ENCODE peak calls at places on chromosomes 2 and 18, in four cellular contexts. One of them, this sample, is unnamed.

GRCh38 chr2:192026064-192026715 is 168.5 kb downstream of the TMEFF2 start:
- DNase-seq in HepG2: no peak
- DNase-seq in K562: no peak
- DNase-seq in GM12878: no peak
- DNase-seq in this sample: no peak

GRCh38 chr2:109538551-109538950 is 75.2 kb downstream of the SEPTIN10 start:
- DNase-seq in HepG2: no peak
- DNase-seq in K562: no peak
- DNase-seq in GM12878: no peak
- DNase-seq in this sample: no peak

GRCh38 chr18:49459404-49460171 is 857 bp downstream of the DYM start:
- DNase-seq in HepG2: no peak
- DNase-seq in K562: peak; percentile 19
- DNase-seq in GM12878: no peak
- DNase-seq in this sample: peak; percentile 33

GRCh38 chr2:218217366-218218309 is 649 bp downstream of the ARPC2 start:
- DNase-seq in HepG2: peak; percentile 18
- DNase-seq in K562: peak; percentile 36
- DNase-seq in GM12878: no peak
- DNase-seq in this sample: peak; percentile 11

GRCh38 chr2:59277656-59278055 is 1036.5 kb upstream of the FANCL start:
- DNase-seq in HepG2: no peak
- DNase-seq in K562: no peak
- DNase-seq in GM12878: no peak
- DNase-seq in this sample: no peak

GRCh38 chr2:2057125-2057721 is 273.9 kb downstream of the MYT1L start:
- DNase-seq in HepG2: no peak
- DNase-seq in K562: peak; percentile 62
- DNase-seq in GM12878: no peak
- DNase-seq in this sample: no peak

GRCh38 chr2:116911520-116911919 is 903.0 kb upstream of the DDX18 start:
- DNase-seq in HepG2: no peak
- DNase-seq in K562: no peak
- DNase-seq in GM12878: no peak
- DNase-seq in this sample: no peak

GRCh38 chr18:11861583-11862288 is 10.5 kb downstream of the CHMP1B start:
- DNase-seq in HepG2: peak; percentile 66
- DNase-seq in K562: no peak
- DNase-seq in GM12878: no peak
- DNase-seq in this sample: no peak

GRCh38 chr18:77448046-77448445 is 198.4 kb downstream of the GALR1 start:
- DNase-seq in HepG2: no peak
- DNase-seq in K562: no peak
- DNase-seq in GM12878: no peak
- DNase-seq in this sample: no peak

GRCh38 chr2:99340669-99341236 is 3.6 kb downstream of the EIF5B start:
- DNase-seq in HepG2: peak; percentile 23
- DNase-seq in K562: peak; percentile 16
- DNase-seq in GM12878: no peak
- DNase-seq in this sample: no peak

GRCh38 chr18:67217551-67218166 is 298.9 kb downstream of the DSEL start:
- DNase-seq in HepG2: peak; percentile 39
- DNase-seq in K562: peak; percentile 44
- DNase-seq in GM12878: no peak
- DNase-seq in this sample: peak; percentile 58

GRCh38 chr2:23021311-23022120 is 363.5 kb upstream of the KLHL29 start:
- DNase-seq in HepG2: no peak
- DNase-seq in K562: no peak
- DNase-seq in GM12878: no peak
- DNase-seq in this sample: no peak

GRCh38 chr18:47413327-47413726 is 161.9 kb upstream of the SKOR2 start:
- DNase-seq in HepG2: no peak
- DNase-seq in K562: no peak
- DNase-seq in GM12878: no peak
- DNase-seq in this sample: no peak

GRCh38 chr2:179909845-179910734 is 48.7 kb upstream of the ZNF385B start:
- DNase-seq in HepG2: no peak
- DNase-seq in K562: no peak
- DNase-seq in GM12878: no peak
- DNase-seq in this sample: no peak

GRCh38 chr18:32769242-32770180 is 3.3 kb downstream of the KLHL14 start:
- DNase-seq in HepG2: peak; percentile 82
- DNase-seq in K562: no peak
- DNase-seq in GM12878: no peak
- DNase-seq in this sample: peak; percentile 48

GRCh38 chr2:75570948-75571729 is 10.4 kb upstream of the EVA1A start:
- DNase-seq in HepG2: peak; percentile 96
- DNase-seq in K562: no peak
- DNase-seq in GM12878: no peak
- DNase-seq in this sample: no peak

GRCh38 chr2:3982160-3982559 is 278.8 kb downstream of the DCDC2C start:
- DNase-seq in HepG2: no peak
- DNase-seq in K562: no peak
- DNase-seq in GM12878: no peak
- DNase-seq in this sample: no peak

GRCh38 chr2:133266926-133267590 is 301.2 kb downstream of the NCKAP5 start:
- DNase-seq in HepG2: no peak
- DNase-seq in K562: no peak
- DNase-seq in GM12878: no peak
- DNase-seq in this sample: peak; percentile 66

GRCh38 chr18:48781041-48781989 is 169.4 kb downstream of the SMAD7 start:
- DNase-seq in HepG2: peak; percentile 92
- DNase-seq in K562: peak; percentile 96
- DNase-seq in GM12878: no peak
- DNase-seq in this sample: peak; percentile 91

GRCh38 chr2:133833746-133834145 is 265.5 kb upstream of the NCKAP5 start:
- DNase-seq in HepG2: no peak
- DNase-seq in K562: no peak
- DNase-seq in GM12878: no peak
- DNase-seq in this sample: no peak

GRCh38 chr2:56333812-56334485 is 150.2 kb downstream of the CCDC85A start:
- DNase-seq in HepG2: no peak
- DNase-seq in K562: no peak
- DNase-seq in GM12878: no peak
- DNase-seq in this sample: no peak

GRCh38 chr2:18154259-18154658 is 275.8 kb downstream of the KCNS3 start:
- DNase-seq in HepG2: no peak
- DNase-seq in K562: no peak
- DNase-seq in GM12878: no peak
- DNase-seq in this sample: no peak

GRCh38 chr18:42915240-42915791 is 200.2 kb downstream of the RIT2 start:
- DNase-seq in HepG2: no peak
- DNase-seq in K562: no peak
- DNase-seq in GM12878: no peak
- DNase-seq in this sample: no peak

GRCh38 chr2:164046040-164046439 is 310.2 kb upstream of the FIGN start:
- DNase-seq in HepG2: peak; percentile 7
- DNase-seq in K562: no peak
- DNase-seq in GM12878: no peak
- DNase-seq in this sample: no peak

GRCh38 chr18:77250926-77251729 is 1.5 kb downstream of the GALR1 start:
- DNase-seq in HepG2: no peak
- DNase-seq in K562: no peak
- DNase-seq in GM12878: no peak
- DNase-seq in this sample: peak; percentile 24

GRCh38 chr2:188382107-188382506 is 90.4 kb downstream of the GULP1 start:
- DNase-seq in HepG2: no peak
- DNase-seq in K562: no peak
- DNase-seq in GM12878: no peak
- DNase-seq in this sample: no peak

GRCh38 chr2:237383991-237384671 is 29.8 kb downstream of the COL6A3 start:
- DNase-seq in HepG2: no peak
- DNase-seq in K562: no peak
- DNase-seq in GM12878: no peak
- DNase-seq in this sample: no peak

GRCh38 chr2:10267551-10268465 is 34.9 kb upstream of the HPCAL1 start:
- DNase-seq in HepG2: peak; percentile 38
- DNase-seq in K562: no peak
- DNase-seq in GM12878: no peak
- DNase-seq in this sample: no peak

GRCh38 chr2:15650616-15651366 is 59.1 kb downstream of the DDX1 start:
- DNase-seq in HepG2: no peak
- DNase-seq in K562: no peak
- DNase-seq in GM12878: no peak
- DNase-seq in this sample: no peak

GRCh38 chr2:45459860-45460259 is 151.2 kb downstream of the SRBD1 start:
- DNase-seq in HepG2: no peak
- DNase-seq in K562: no peak
- DNase-seq in GM12878: no peak
- DNase-seq in this sample: no peak

GRCh38 chr2:45457211-45457945 is 153.7 kb downstream of the SRBD1 start:
- DNase-seq in HepG2: no peak
- DNase-seq in K562: no peak
- DNase-seq in GM12878: no peak
- DNase-seq in this sample: no peak

GRCh38 chr2:45460825-45461224 is 150.2 kb downstream of the SRBD1 start:
- DNase-seq in HepG2: no peak
- DNase-seq in K562: no peak
- DNase-seq in GM12878: no peak
- DNase-seq in this sample: no peak

DNA sequence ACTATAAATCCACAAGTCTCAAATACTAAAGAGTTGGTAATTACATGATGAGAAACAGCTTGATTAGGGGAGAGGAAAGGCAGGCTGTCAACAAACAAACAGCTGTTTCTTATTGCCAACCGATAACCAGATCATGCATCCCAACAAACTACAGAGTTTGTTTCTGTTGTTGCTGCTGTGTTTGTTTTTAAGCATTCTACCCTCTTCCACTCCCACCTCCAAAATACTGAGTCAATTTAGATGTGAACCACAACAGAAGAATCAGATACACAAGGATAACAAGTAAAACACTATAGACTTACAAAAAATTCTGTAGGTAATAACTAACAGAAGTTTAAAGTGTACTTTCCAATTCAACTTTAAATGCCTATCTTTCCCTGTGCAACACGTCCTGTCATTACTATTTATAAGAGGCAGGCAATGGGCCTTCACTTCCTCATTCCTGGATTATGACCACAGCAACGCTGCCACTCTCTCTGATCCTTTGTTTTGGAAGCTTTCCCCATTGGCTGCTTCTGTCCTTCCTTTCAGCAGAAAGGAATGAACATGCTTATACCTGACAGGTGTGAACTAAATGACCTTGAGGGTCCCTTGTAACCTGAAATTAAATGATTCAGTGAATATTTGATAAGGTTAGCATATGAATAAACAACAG is 152.0 kb downstream of the SRBD1 start:
- DNase-seq in HepG2: peak; percentile 19
- DNase-seq in K562: peak; percentile 24
- DNase-seq in GM12878: no peak
- DNase-seq in this sample: no peak
- TF ChIP-seq NFIC in HepG2: no peak
- TF ChIP-seq NFIC in K562: no peak
- TF ChIP-seq NFIC in GM12878: no peak
- TF ChIP-seq NFIC in this sample: no peak

GRCh38 chr2:209614630-209615369 is 156.8 kb upstream of the UNC80 start:
- DNase-seq in HepG2: no peak
- DNase-seq in K562: no peak
- DNase-seq in GM12878: no peak
- DNase-seq in this sample: no peak
- TF ChIP-seq USF2 in HepG2: no peak
- TF ChIP-seq USF2 in K562: no peak
- TF ChIP-seq USF2 in GM12878: no peak
- TF ChIP-seq USF2 in this sample: no peak

DNA sequence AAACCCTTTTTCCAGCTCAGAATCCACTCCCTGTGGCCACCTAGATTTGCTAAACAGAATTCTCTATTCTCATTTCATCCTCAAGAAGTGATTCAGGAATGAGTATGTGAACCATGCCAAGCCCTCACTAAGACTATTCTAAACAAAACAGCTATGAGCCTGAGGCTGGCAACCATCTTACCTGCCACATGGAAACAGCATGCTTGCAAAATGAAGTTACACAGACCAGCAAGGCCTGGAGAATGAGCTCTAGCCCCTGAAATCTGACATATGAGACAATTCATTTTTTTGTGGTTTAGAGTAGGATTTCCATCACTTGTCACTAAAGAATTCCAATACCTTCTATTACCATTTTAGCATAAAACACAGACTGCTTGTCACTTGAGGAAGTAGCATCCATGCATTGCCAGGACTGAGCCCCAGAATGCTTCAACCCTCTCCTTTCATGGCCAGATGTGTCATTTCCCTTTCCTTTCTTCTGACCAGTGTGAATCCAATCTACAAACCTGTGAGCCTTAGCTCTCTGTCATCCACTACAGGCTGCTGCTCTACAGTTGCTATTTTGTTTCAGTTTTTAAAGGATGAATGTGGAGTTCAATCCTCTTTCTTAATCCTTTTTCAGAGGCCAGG is 744.3 kb upstream of the ACVR2A start:
- DNase-seq in HepG2: no peak
- DNase-seq in K562: no peak
- DNase-seq in GM12878: no peak
- DNase-seq in this sample: no peak
- H3K4me2 ChIP-seq in HepG2: no peak overlapping the region
- H3K4me2 ChIP-seq in K562: no peak overlapping the region
- H3K4me2 ChIP-seq in GM12878: no peak overlapping the region
- H3K4me2 ChIP-seq in this sample: no peak overlapping the region

GRCh38 chr2:28164280-28164801 is 228.3 kb upstream of the FOSL2 start:
- DNase-seq in HepG2: no peak
- DNase-seq in K562: no peak
- DNase-seq in GM12878: no peak
- DNase-seq in this sample: peak; percentile 36
- TF ChIP-seq NFIC in HepG2: no peak
- TF ChIP-seq NFIC in K562: no peak
- TF ChIP-seq NFIC in GM12878: no peak
- TF ChIP-seq NFIC in this sample: no peak

GRCh38 chr2:200796561-200796960 is 15.1 kb upstream of the BZW1 start:
- DNase-seq in HepG2: no peak
- DNase-seq in K562: no peak
- DNase-seq in GM12878: no peak
- DNase-seq in this sample: no peak
- TF ChIP-seq USF2 in HepG2: no peak
- TF ChIP-seq USF2 in K562: no peak
- TF ChIP-seq USF2 in GM12878: no peak
- TF ChIP-seq USF2 in this sample: no peak

DNA sequence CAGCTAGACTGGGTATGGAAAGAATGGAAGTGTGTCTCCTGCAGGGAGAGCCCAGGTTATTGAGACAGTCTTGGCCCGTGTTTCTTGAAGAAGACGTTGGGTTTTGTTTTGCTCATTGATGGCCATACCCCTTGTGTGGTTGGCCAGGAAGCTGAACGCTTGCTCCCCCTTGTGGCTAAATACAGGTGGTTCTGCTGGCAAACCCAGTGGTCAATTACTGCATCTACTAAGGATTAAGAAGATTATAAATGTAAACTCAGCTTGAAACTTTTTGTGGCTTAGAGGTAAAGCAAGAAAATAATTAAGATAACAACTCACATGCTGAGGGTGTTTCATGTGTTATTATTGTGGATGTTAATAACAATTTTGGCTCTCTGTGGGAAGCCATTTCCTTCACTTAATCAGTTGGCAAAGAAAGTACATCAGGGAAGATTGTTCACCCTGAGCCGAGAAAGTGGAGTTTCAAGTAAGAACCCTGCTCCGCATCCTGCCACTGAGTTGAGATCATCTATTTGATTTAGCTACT is 91.8 kb downstream of the NEDD4L start:
- DNase-seq in HepG2: peak; percentile 31
- DNase-seq in K562: peak; percentile 80
- DNase-seq in GM12878: peak; percentile 45
- DNase-seq in this sample: peak; percentile 76
- H3K4me2 ChIP-seq in HepG2: peak overlapping the region; percentile 37
- H3K4me2 ChIP-seq in K562: peak overlapping the region; percentile 40
- H3K4me2 ChIP-seq in GM12878: peak overlapping the region; percentile 18
- H3K4me2 ChIP-seq in this sample: no peak overlapping the region

GRCh38 chr2:155965415-155966070 is 367.0 kb downstream of the NR4A2 start:
- DNase-seq in HepG2: no peak
- DNase-seq in K562: peak; percentile 3
- DNase-seq in GM12878: no peak
- DNase-seq in this sample: no peak
- TF ChIP-seq NFIC in HepG2: no peak
- TF ChIP-seq NFIC in K562: no peak
- TF ChIP-seq NFIC in GM12878: no peak
- TF ChIP-seq NFIC in this sample: no peak